ENCODE peak calls at places on chromosomes 6 and 20, in ten cellular contexts. Q is H9, E is GM12878, C is mammary epithelial cell, G is fibroblast of lung, U is mesendoderm, M is GM23248, H is neural progenitor cell, B is IMR-90, J is endothelial cell of umbilical vein. R is an unnamed sample.
A peak's percentile ranks its signal among the peaks of the same experiment; 100 is the strongest.

GRCh38 chr20:49727894-49728885 is 14.5 kb upstream of the B4GALT5 start:
- DNase-seq in Q (no peak), E (no peak), C (no peak), G (no peak), U (no peak), M (no peak), H (no peak), B (no peak), J (no peak), R (no peak)

GRCh38 chr6:45835725-45836437 is 179.8 kb downstream of the CLIC5 start:
- DNase-seq in Q (no peak), E (no peak), C (peak; percentile 82), G (no peak), U (no peak), M (peak; percentile 10), H (no peak), B (no peak), J (no peak), R (no peak)

GRCh38 chr6:29516108-29516507 is 28.4 kb upstream of the MAS1L start:
- DNase-seq in Q (no peak), E (no peak), C (peak; percentile 93), G (peak; percentile 5), U (no peak), M (peak; percentile 57), H (no peak), B (peak; percentile 5), J (no peak), R (no peak)

GRCh38 chr6:105965042-105965760 is 120.9 kb upstream of the PRDM1 start:
- DNase-seq in Q (no peak), E (no peak), C (no peak), G (no peak), U (no peak), M (no peak), H (no peak), B (no peak), J (no peak), R (no peak)

GRCh38 chr6:36361071-36361470 is 24.4 kb upstream of the BNIP5 start:
- DNase-seq in Q (no peak), E (no peak), C (no peak), G (no peak), U (no peak), M (no peak), H (no peak), B (no peak), J (no peak), R (no peak)

GRCh38 chr6:13614126-13614925 is 809 bp upstream of the NOL7 start:
- DNase-seq in Q (no peak), E (no peak), C (no peak), G (peak; percentile 53), U (no peak), M (peak; percentile 72), H (peak; percentile 73), B (no peak), J (no peak), R (peak; percentile 89)

GRCh38 chr6:87059943-87060342 is 35.0 kb downstream of the CGA start:
- DNase-seq in Q (no peak), E (no peak), C (no peak), G (no peak), U (no peak), M (no peak), H (no peak), B (no peak), J (no peak), R (peak; percentile 64)

GRCh38 chr6:5671604-5672559 is 334.8 kb downstream of the NRN1 start:
- DNase-seq in Q (no peak), E (no peak), C (no peak), G (no peak), U (peak; percentile 53), M (peak; percentile 78), H (no peak), B (no peak), J (no peak), R (no peak)

GRCh38 chr6:131255911-131256310 is 120.6 kb downstream of the AKAP7 start:
- DNase-seq in Q (no peak), E (no peak), C (peak; percentile 35), G (peak; percentile 29), U (no peak), M (no peak), H (no peak), B (no peak), J (no peak), R (no peak)

GRCh38 chr6:131258010-131258652 is 122.9 kb downstream of the AKAP7 start:
- DNase-seq in Q (no peak), E (no peak), C (peak; percentile 62), G (no peak), U (no peak), M (no peak), H (no peak), B (no peak), J (no peak), R (no peak)

GRCh38 chr6:131262060-131262459 is 126.8 kb downstream of the AKAP7 start:
- DNase-seq in Q (no peak), E (no peak), C (no peak), G (no peak), U (no peak), M (no peak), H (no peak), B (no peak), J (no peak), R (no peak)

GRCh38 chr6:131257104-131257503 is 121.8 kb downstream of the AKAP7 start:
- DNase-seq in Q (no peak), E (no peak), C (no peak), G (no peak), U (no peak), M (no peak), H (no peak), B (no peak), J (no peak), R (no peak)

GRCh38 chr6:131258816-131259476 is 123.7 kb downstream of the AKAP7 start:
- DNase-seq in Q (no peak), E (no peak), C (peak; percentile 53), G (peak; percentile 15), U (peak; percentile 75), M (no peak), H (peak; percentile 16), B (peak; percentile 53), J (no peak), R (peak; percentile 63)
- H3K4me1 ChIP-seq in Q (no peaks in the 10 kb centered on the region), E (no peaks in the 10 kb centered on the region), C (peaks cover 5% of the 10 kb centered on the region), G (no peaks in the 10 kb centered on the region), U (no peaks in the 10 kb centered on the region), M (no peaks in the 10 kb centered on the region), H (peaks cover 7% of the 10 kb centered on the region), B (no peaks in the 10 kb centered on the region), J (no peaks in the 10 kb centered on the region), R (peaks cover 2% of the 10 kb centered on the region)

GRCh38 chr20:62686869-62687830 is 21.5 kb upstream of the NTSR1 start:
- DNase-seq in Q (no peak), E (no peak), C (no peak), G (no peak), U (no peak), M (no peak), H (no peak), B (no peak), J (no peak), R (no peak)

GRCh38 chr20:62684986-62685385 is 23.6 kb upstream of the NTSR1 start:
- DNase-seq in Q (no peak), E (no peak), C (no peak), G (no peak), U (no peak), M (no peak), H (no peak), B (no peak), J (no peak), R (no peak)

GRCh38 chr20:62685781-62686555 is 22.7 kb upstream of the NTSR1 start:
- DNase-seq in Q (no peak), E (no peak), C (no peak), G (no peak), U (peak; percentile 28), M (no peak), H (peak; percentile 61), B (no peak), J (no peak), R (no peak)

GRCh38 chr20:62679978-62680589 is 28.6 kb upstream of the NTSR1 start:
- DNase-seq in Q (no peak), E (no peak), C (no peak), G (no peak), U (no peak), M (no peak), H (no peak), B (no peak), J (no peak), R (no peak)

DNA sequence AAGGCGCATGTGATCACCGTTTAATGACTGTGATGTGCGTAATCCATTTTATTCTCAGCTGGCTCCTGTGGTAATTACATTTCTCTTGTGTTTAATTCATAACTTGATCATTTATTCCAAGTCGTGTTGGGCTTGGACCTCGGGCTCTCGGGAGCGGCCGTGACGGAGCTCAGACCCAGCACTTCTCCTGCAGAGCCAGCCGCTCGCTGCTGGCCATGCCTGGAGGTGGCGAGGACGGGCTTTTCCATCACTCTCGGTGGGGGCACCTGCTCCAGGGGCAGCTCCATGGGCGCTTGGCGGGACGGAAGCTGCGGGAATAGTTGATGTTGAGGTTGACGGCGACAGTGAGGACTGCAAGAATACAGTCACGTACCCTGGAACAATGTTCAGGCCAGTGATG is 25.5 kb upstream of the NTSR1 start:
- DNase-seq in Q (no peak), E (no peak), C (no peak), G (no peak), U (no peak), M (no peak), H (no peak), B (no peak), J (no peak), R (no peak)
- H3K9ac ChIP-seq in Q (no peak overlapping the region), E (no peak overlapping the region), C (no peak overlapping the region), G (no peak overlapping the region), U (no peak overlapping the region), M (no peak overlapping the region), H (no peak overlapping the region), B (no peak overlapping the region), J (no peak overlapping the region), R (no peak overlapping the region)

GRCh38 chr6:109693128-109693527 is 2.0 kb downstream of the FIG4 start:
- DNase-seq in Q (no peak), E (no peak), C (no peak), G (no peak), U (no peak), M (no peak), H (no peak), B (no peak), J (no peak), R (no peak)

GRCh38 chr6:109687271-109687721 is 3.7 kb downstream of the AK9 start:
- DNase-seq in Q (no peak), E (no peak), C (peak; percentile 94), G (peak; percentile 92), U (no peak), M (peak; percentile 97), H (no peak), B (peak; percentile 96), J (peak; percentile 34), R (no peak)

GRCh38 chr6:109690373-109690739 is 646 bp downstream of the AK9 start:
- DNase-seq in Q (peak; percentile 92), E (no peak), C (no peak), G (no peak), U (peak; percentile 69), M (peak; percentile 48), H (peak; percentile 85), B (no peak), J (no peak), R (peak; percentile 89)

GRCh38 chr6:109686566-109686965 is 4.4 kb downstream of the AK9 start:
- DNase-seq in Q (no peak), E (no peak), C (no peak), G (no peak), U (no peak), M (peak; percentile 18), H (no peak), B (peak; percentile 23), J (no peak), R (no peak)

DNA sequence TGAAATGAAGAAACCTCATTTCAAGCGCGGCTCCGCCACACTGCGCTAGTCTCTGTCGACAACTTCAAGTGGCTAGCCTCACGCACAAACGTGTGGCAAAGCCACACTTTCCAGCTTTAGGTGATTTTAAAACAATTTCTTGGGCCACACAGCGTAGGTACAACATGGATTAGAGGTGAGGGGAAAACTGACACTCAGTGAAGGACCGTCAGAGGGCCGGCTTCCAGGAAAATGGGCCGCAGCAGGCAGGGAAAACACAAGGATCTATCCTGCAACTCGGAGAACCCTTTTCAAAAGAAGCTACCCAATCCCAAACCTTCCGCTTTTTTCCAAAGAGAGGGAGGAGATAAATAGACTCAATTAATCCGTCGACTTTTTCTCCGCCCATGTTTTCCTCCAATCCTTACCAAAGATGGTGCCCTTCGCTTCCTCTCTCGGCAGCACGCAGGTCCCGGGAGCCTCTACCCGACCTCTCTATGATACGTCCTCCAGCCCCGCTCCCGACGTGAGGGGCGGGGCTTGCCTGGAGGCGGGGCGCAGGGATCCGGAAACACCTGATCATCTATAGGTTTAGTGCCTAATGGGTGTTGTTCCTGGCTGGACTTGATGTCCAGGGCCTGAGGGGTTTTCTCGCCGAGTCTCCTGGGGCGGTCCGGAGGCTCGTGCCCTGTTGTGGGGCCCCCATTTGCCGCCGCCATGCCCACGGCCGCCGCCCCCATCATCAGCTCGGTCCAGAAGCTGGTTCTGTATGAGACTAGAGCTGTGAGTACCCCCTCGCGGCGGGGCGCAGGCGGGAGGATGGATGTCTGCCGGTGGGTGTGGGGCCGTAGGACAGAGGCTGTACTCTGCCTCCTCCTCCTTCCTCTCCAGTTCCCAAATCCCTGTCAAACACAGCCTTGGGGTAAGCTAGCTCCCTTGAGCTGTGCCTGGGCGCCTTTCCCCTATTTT is at the start of the genes AK9 and FIG4:
- DNase-seq in Q (peak; percentile 97), E (peak; percentile 61), C (peak; percentile 90), G (peak; percentile 91), U (peak; percentile 97), M (peak; percentile 97), H (peak; percentile 96), B (peak; percentile 90), J (peak; percentile 95), R (peak; percentile 96)
- H3K27ac ChIP-seq in Q (peak within 1 kb of the TSS; percentile 61), E (peak within 1 kb of the TSS; percentile 67), C (peak within 1 kb of the TSS; percentile 52), G (peak within 1 kb of the TSS; percentile 53), U (peak within 1 kb of the TSS; percentile 63), M (peak within 1 kb of the TSS; percentile 67), H (peak within 1 kb of the TSS; percentile 72), B (peak within 1 kb of the TSS; percentile 41), J (peak within 1 kb of the TSS; percentile 73), R (peak within 1 kb of the TSS; percentile 87)

GRCh38 chr20:62818592-62819493 is 2.0 kb downstream of the COL9A3 start:
- DNase-seq in Q (no peak), E (no peak), C (peak; percentile 52), G (peak; percentile 70), U (no peak), M (peak; percentile 24), H (no peak), B (peak; percentile 9), J (peak; percentile 58), R (peak; percentile 93)

GRCh38 chr20:62820962-62821725 is 4.3 kb downstream of the COL9A3 start:
- DNase-seq in Q (no peak), E (no peak), C (no peak), G (no peak), U (no peak), M (no peak), H (no peak), B (no peak), J (no peak), R (no peak)

GRCh38 chr20:62819494-62820174 is 2.8 kb downstream of the COL9A3 start:
- DNase-seq in Q (no peak), E (no peak), C (no peak), G (peak; percentile 69), U (no peak), M (peak; percentile 66), H (no peak), B (peak; percentile 50), J (peak; percentile 48), R (no peak)

GRCh38 chr20:62821726-62822210 is 4.9 kb downstream of the COL9A3 start:
- DNase-seq in Q (no peak), E (no peak), C (no peak), G (no peak), U (no peak), M (no peak), H (no peak), B (no peak), J (no peak), R (no peak)

DNA sequence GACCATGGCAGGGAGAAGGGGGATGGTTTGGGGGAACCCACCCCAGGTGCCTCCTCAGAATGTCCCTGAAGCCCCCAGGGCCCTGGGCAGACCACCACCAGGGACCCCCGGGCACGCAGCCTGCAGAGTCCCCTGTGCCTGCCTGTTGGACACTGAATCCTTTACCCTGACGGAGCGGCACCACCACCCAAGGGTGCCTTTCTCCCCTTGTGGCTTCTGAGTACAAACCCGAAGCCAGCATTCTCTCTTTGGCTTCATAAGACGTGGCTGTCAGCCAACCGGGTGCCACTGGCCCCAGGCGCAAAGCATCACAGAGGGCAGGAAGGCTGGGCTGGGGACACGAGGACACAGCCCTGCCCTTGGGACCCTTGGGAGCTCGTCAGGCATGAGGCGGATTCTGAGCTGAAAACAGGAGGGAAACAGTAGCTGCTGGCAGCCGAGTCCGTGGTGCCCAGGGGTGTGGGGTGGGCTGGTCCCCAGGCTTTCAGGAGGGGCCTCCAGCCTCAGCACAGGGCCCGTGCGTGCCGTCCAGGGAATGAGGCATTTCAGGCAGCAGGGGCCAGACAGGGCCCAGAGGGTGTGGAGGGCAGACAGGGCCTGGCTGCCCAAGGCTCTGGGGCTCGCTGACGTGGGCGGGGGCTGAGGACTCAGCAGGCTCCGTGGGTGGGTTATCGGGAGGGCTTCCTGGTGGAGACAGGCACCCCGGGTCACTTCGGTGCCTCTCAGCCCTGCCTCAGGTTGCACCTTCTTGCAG is 3.5 kb downstream of the COL9A3 start:
- DNase-seq in Q (no peak), E (no peak), C (no peak), G (no peak), U (no peak), M (no peak), H (no peak), B (no peak), J (no peak), R (no peak)
- H3K4me1 ChIP-seq in Q (no peaks in the 10 kb centered on the region), E (peaks cover 2% of the 10 kb centered on the region), C (peaks cover 36% of the 10 kb centered on the region), G (peaks cover 16% of the 10 kb centered on the region), U (peaks cover 2% of the 10 kb centered on the region), M (no peaks in the 10 kb centered on the region), H (peaks cover 30% of the 10 kb centered on the region), B (peaks cover 20% of the 10 kb centered on the region), J (peaks cover 18% of the 10 kb centered on the region), R (no peaks in the 10 kb centered on the region)